ENCODE peak calls at places on chromosomes 4 and X, in four cellular contexts. H is esophagus muscularis mucosa, T is sciatic nerve, V is GDM1. S is an unnamed sample.

GRCh38 chrX:103616676-103617186 is 9.0 kb downstream of the TCEAL3 start:
- DNase-seq in H (no peak), T (no peak), V (no peak), S (peak)

GRCh38 chr4:114464873-114465272 is 133.7 kb upstream of the UGT8 start:
- DNase-seq in H (no peak), T (no peak), V (no peak), S (peak)

GRCh38 chr4:86706923-86707597 is 112.9 kb downstream of the PTPN13 start:
- DNase-seq in H (no peak), T (no peak), V (no peak), S (peak)

GRCh38 chrX:153639177-153640044 is 7.6 kb upstream of the DUSP9 start:
- DNase-seq in H (no peak), T (peak), V (no peak), S (no peak)

GRCh38 chr4:3074846-3075651 is 568 bp downstream of the HTT start:
- DNase-seq in H (no peak), T (peak), V (peak), S (peak)

GRCh38 chrX:41922694-41923171 is 621 bp downstream of the CASK start:
- DNase-seq in H (no peak), T (peak), V (no peak), S (peak)

GRCh38 chr4:158018090-158018808 is 154.6 kb downstream of the GASK1B start:
- DNase-seq in H (no peak), T (no peak), V (no peak), S (no peak)

GRCh38 chr4:132346016-132346415 is 803.1 kb upstream of the PCDH10 start:
- DNase-seq in H (no peak), T (no peak), V (no peak), S (no peak)

GRCh38 chr4:113384600-113384999 is 335.1 kb downstream of the ANK2 start:
- DNase-seq in H (no peak), T (no peak), V (no peak), S (peak)

GRCh38 chrX:19954707-19955106 is 36.2 kb downstream of the BCLAF3 start:
- DNase-seq in H (no peak), T (no peak), V (no peak), S (peak)

GRCh38 chr4:123889376-123889945 is 492.9 kb downstream of the SPRY1 start:
- DNase-seq in H (no peak), T (no peak), V (no peak), S (no peak)

GRCh38 chr4:16674133-16674532 is 224.3 kb downstream of the LDB2 start:
- DNase-seq in H (no peak), T (no peak), V (no peak), S (no peak)

GRCh38 chr4:179095585-179096228 is 1653.5 kb upstream of the AGA start:
- DNase-seq in H (no peak), T (no peak), V (no peak), S (peak)

GRCh38 chr4:105451346-105451745 is 22.5 kb downstream of the PPA2 start:
- DNase-seq in H (no peak), T (no peak), V (no peak), S (no peak)

GRCh38 chr4:84878090-84878489 is 88.4 kb downstream of the WDFY3 start:
- DNase-seq in H (no peak), T (no peak), V (no peak), S (peak)

GRCh38 chrX:150574824-150575409 is 6.5 kb downstream of the MTM1 start:
- DNase-seq in H (no peak), T (no peak), V (no peak), S (no peak)

GRCh38 chr4:823761-824460 is 2.0 kb downstream of the CPLX1 start:
- DNase-seq in H (no peak), T (no peak), V (no peak), S (no peak)

GRCh38 chr4:111991797-111992196 is 153.5 kb upstream of the FAM241A start:
- DNase-seq in H (no peak), T (no peak), V (no peak), S (peak)

S was measured in GM23248.